ENCODE peak calls at places on chromosome 9, in four cellular contexts. O is activated CD8-positive, alpha-beta memory T cell treated with anti-CD3 and anti-CD28 coated beads, Interleukin-2, amount 10 ng/mL, durations not matched to agents 7 days and 5 days; S is H7; X is sciatic nerve. A is an unnamed sample.

GRCh38 chr9:13228431-13228830 is 51.1 kb downstream of the MPDZ start:
- DNase-seq in O (no peak), S (no peak), X (no peak), A (no peak)

GRCh38 chr9:129250786-129251185 is 72.7 kb upstream of the IER5L start:
- DNase-seq in O (no peak), S (no peak), X (no peak), A (no peak)

GRCh38 chr9:98637381-98637780 is 71.4 kb downstream of the GABBR2 start:
- DNase-seq in O (no peak), S (no peak), X (no peak), A (no peak)

GRCh38 chr9:83441390-83441789 is 96.8 kb downstream of the FRMD3 start:
- DNase-seq in O (no peak), S (no peak), X (no peak), A (no peak)

GRCh38 chr9:114433720-114434255 is 46.0 kb upstream of the AKNA start:
- DNase-seq in O (peak; percentile 52), S (no peak), X (no peak), A (no peak)

GRCh38 chr9:120859361-120859760 is 16.6 kb upstream of the PSMD5 start:
- DNase-seq in O (no peak), S (no peak), X (no peak), A (no peak)

GRCh38 chr9:16970321-16970720 is 99.9 kb upstream of the BNC2 start:
- DNase-seq in O (no peak), S (no peak), X (no peak), A (no peak)

GRCh38 chr9:83413367-83413766 is 124.8 kb downstream of the FRMD3 start:
- DNase-seq in O (no peak), S (no peak), X (no peak), A (no peak)

GRCh38 chr9:112268421-112268820 is 65.0 kb downstream of the PTBP3 start:
- DNase-seq in O (no peak), S (no peak), X (no peak), A (no peak)

GRCh38 chr9:112308576-112308975 is 24.8 kb downstream of the PTBP3 start:
- DNase-seq in O (no peak), S (peak; percentile 37), X (no peak), A (peak; percentile 36)

GRCh38 chr9:22142681-22143080 is 133.6 kb upstream of the CDKN2B start:
- DNase-seq in O (no peak), S (no peak), X (no peak), A (no peak)

GRCh38 chr9:135045264-135046155 is 42.0 kb upstream of the OLFM1 start:
- DNase-seq in O (no peak), S (peak; percentile 47), X (no peak), A (no peak)

GRCh38 chr9:18275313-18275990 is 198.5 kb upstream of the ADAMTSL1 start:
- DNase-seq in O (no peak), S (no peak), X (no peak), A (no peak)

GRCh38 chr9:128434340-128434739 is 13.7 kb downstream of the CERCAM start:
- DNase-seq in O (no peak), S (peak; percentile 41), X (no peak), A (no peak)

A was measured in iPS-NIHi11.